ENCODE peak calls at places on chromosome 19, in nine cellular contexts. J is tibial nerve; E is lower lobe of right lung; D is Peyer's patch; G is upper lobe of left lung; P is CD8-positive, alpha-beta T cell; A is spleen; B is heart right ventricle; M is dorsolateral prefrontal cortex. S is an unnamed sample.

GRCh38 chr19:43438291-43439162 is 23.8 kb downstream of the TEX101 start:
- DNase-seq in E (no peak), B (peak; percentile 74), D (peak; percentile 51), A (no peak), P (peak; percentile 22), J (no peak), G (peak; percentile 29), M (no peak), S (no peak)

GRCh38 chr19:46451352-46451751 is 20.0 kb downstream of the PNMA8A start:
- DNase-seq in J (no peak), G (no peak), M (no peak), B (no peak), P (no peak), E (no peak), A (no peak), D (no peak), S (no peak)

GRCh38 chr19:4493104-4493928 is 21.2 kb downstream of the HDGFL2 start:
- DNase-seq in M (no peak), D (no peak), E (no peak), A (no peak), P (no peak), G (no peak), B (no peak), J (no peak), S (no peak)

GRCh38 chr19:918481-919156 is 1.5 kb downstream of the KISS1R start:
- DNase-seq in E (no peak), J (no peak), M (no peak), P (no peak), B (no peak), D (no peak), G (no peak), A (peak; percentile 85), S (peak; percentile 85)

GRCh38 chr19:32337176-32337808 is 8.1 kb upstream of the ZNF507 start:
- DNase-seq in E (no peak), J (no peak), M (no peak), G (no peak), A (no peak), D (no peak), B (no peak), P (no peak), S (no peak)

GRCh38 chr19:49609499-49610092 is 18.6 kb downstream of the PRR12 start:
- DNase-seq in A (no peak), P (no peak), E (no peak), J (no peak), G (no peak), M (no peak), D (no peak), B (no peak), S (no peak)

GRCh38 chr19:831407-832369 is 4.1 kb downstream of the AZU1 start:
- DNase-seq in J (no peak), B (no peak), P (no peak), D (no peak), A (peak; percentile 41), G (no peak), M (no peak), E (no peak), S (peak; percentile 85)

GRCh38 chr19:10544242-10544752 is 593 bp downstream of the ATG4D start:
- DNase-seq in P (no peak), J (no peak), G (peak; percentile 73), M (no peak), D (peak; percentile 83), E (no peak), A (no peak), B (peak; percentile 28), S (peak; percentile 78)

GRCh38 chr19:10517361-10517759 is at the start of gene S1PR5:
- DNase-seq in M (peak; percentile 80), A (no peak), J (no peak), B (peak; percentile 11), D (no peak), E (no peak), G (no peak), P (peak; percentile 18), S (peak; percentile 77)

GRCh38 chr19:28633223-28634030 is 579.5 kb downstream of the UQCRFS1 start:
- DNase-seq in G (peak; percentile 64), A (no peak), D (no peak), J (no peak), P (peak; percentile 45), E (peak; percentile 60), M (no peak), B (no peak), S (no peak)

GRCh38 chr19:54871713-54872112 is 2.3 kb upstream of the FCAR start:
- DNase-seq in M (no peak), A (no peak), B (no peak), P (no peak), D (no peak), E (no peak), J (no peak), G (no peak), S (no peak)
- TF ChIP-seq CTCF in M (no peak), A (no peak), B (no peak), P (no peak), D (no peak), E (no peak), J (no peak), G (no peak), S (no peak)

GRCh38 chr19:19078801-19079200 is 15.0 kb downstream of the SLC25A42 start:
- DNase-seq in P (no peak), G (no peak), E (no peak), B (no peak), M (no peak), D (no peak), A (no peak), J (no peak), S (no peak)

GRCh38 chr19:19075126-19075525 is 11.3 kb downstream of the SLC25A42 start:
- DNase-seq in J (no peak), E (no peak), A (no peak), B (no peak), G (no peak), P (no peak), M (no peak), D (no peak), S (no peak)

GRCh38 chr19:19074172-19074905 is 10.5 kb downstream of the SLC25A42 start:
- DNase-seq in E (no peak), J (no peak), A (no peak), D (no peak), P (no peak), G (no peak), M (no peak), B (no peak), S (no peak)

GRCh38 chr19:19079571-19079970 is 15.8 kb downstream of the SLC25A42 start:
- DNase-seq in G (no peak), B (no peak), E (no peak), P (no peak), J (no peak), M (no peak), D (no peak), A (no peak), S (no peak)

DNA sequence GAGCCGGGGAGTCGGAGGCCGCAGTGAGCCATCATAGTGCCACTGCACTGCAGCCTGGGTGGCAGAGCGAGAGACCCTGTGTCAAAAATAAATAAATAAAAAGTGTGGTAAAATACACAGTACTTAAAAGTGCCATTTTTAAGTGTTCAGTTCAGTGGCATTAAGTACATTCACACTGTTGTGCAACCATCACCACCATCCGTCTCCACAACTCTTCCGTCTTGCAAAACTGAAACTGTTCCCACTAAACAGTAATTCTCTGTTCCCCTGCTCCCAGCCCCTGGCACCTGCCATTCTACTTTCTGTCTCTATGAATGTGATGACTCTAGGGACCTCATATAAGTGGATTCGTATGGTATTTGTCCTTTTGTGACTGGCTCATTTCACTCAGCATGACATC is 13.3 kb downstream of the SLC25A42 start:
- DNase-seq in J (no peak), M (no peak), B (no peak), P (no peak), D (no peak), A (no peak), G (peak; percentile 51), E (no peak), S (no peak)
- H3K27me3 ChIP-seq in J (no peaks in the 10 kb centered on the region), M (no peaks in the 10 kb centered on the region), B (no peaks in the 10 kb centered on the region), P (no peaks in the 10 kb centered on the region), D (no peaks in the 10 kb centered on the region), A (no peaks in the 10 kb centered on the region), G (no peaks in the 10 kb centered on the region), E (no peaks in the 10 kb centered on the region), S (no peaks in the 10 kb centered on the region)

DNA sequence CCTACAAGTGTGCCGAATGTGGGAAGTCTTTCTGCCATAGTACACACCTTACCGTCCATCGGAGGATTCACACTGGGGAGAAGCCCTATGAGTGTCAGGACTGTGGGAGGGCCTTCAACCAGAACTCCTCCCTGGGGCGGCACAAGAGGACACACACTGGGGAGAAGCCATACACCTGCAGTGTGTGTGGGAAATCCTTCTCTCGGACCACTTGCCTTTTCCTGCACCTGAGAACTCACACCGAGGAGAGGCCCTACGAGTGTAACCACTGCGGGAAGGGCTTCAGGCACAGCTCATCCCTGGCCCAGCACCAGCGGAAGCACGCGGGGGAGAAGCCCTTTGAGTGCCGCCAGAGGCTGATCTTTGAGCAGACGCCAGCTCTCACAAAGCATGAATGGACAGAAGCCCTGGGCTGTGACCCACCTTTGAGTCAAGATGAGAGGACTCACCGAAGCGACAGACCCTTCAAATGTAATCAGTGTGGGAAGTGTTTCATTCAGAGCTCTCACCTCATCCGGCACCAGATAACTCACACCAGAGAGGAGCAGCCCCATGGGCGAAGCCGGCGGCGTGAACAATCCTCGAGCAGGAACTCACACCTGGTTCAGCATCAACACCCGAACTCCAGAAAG is 10.3 kb upstream of the ERVK3-1 start:
- DNase-seq in P (no peak), A (no peak), D (peak; percentile 24), G (no peak), J (no peak), M (no peak), B (no peak), E (no peak), S (no peak)
- TF ChIP-seq CTCF in P (no peak), A (no peak), D (no peak), G (no peak), J (no peak), M (no peak), B (no peak), E (no peak), S (no peak)

GRCh38 chr19:17236831-17237543 is 8.7 kb downstream of the NR2F6 start:
- DNase-seq in J (no peak), P (no peak), D (no peak), M (no peak), G (no peak), E (no peak), A (no peak), B (no peak), S (no peak)

GRCh38 chr19:17234911-17235617 is 9.0 kb downstream of the OCEL1 start:
- DNase-seq in A (peak; percentile 88), P (peak; percentile 62), J (no peak), E (peak; percentile 71), G (peak; percentile 67), D (peak; percentile 76), M (no peak), B (no peak), S (peak; percentile 73)

GRCh38 chr19:17237747-17238706 is 7.7 kb downstream of the NR2F6 start:
- DNase-seq in G (no peak), P (no peak), J (no peak), D (no peak), E (no peak), B (no peak), M (no peak), A (no peak), S (no peak)

GRCh38 chr19:17235618-17236413 is 9.8 kb downstream of the OCEL1 start:
- DNase-seq in P (peak; percentile 78), G (peak; percentile 77), B (no peak), D (peak; percentile 86), M (peak; percentile 60), E (peak; percentile 88), A (peak; percentile 96), J (peak; percentile 54), S (peak; percentile 65)

DNA sequence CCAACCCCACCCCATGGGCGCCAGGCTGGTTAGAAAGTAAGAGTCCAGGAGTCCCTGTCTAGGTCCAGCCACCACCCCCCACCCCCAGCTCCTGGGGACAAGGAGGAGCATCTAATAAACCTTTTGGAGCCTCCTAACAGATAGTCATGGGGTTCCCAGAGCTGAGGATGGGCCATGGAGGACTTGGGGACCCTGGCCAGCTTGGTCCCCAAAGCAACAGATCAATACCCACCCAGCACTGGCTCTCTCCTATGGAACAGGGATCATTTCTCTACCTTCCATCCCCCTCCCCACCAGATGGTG is 9.4 kb downstream of the NR2F6 start:
- DNase-seq in A (no peak), M (no peak), J (no peak), B (no peak), P (no peak), E (no peak), G (no peak), D (peak; percentile 59), S (no peak)
- H3K27me3 ChIP-seq in A (no peaks in the 10 kb centered on the region), M (no peaks in the 10 kb centered on the region), J (no peaks in the 10 kb centered on the region), B (no peaks in the 10 kb centered on the region), P (no peaks in the 10 kb centered on the region), E (no peaks in the 10 kb centered on the region), G (no peaks in the 10 kb centered on the region), D (no peaks in the 10 kb centered on the region), S (no peaks in the 10 kb centered on the region)

S was measured in pancreas.